ENCODE peak calls at places on chromosomes 1 and 21, in seven cellular contexts. O, A, Q, C, G, J and V are unnamed samples.

GRCh38 chr1:16900771-16901170 is 5.0 kb downstream of the RNU1-2 start:
- DNase-seq in O (no peak), A (no peak), Q (peak), C (no peak), G (no peak), J (no peak), V (no peak)

GRCh38 chr1:154788241-154788870 is 81.7 kb downstream of the KCNN3 start:
- DNase-seq in O (no peak), A (no peak), Q (no peak), C (no peak), G (no peak), J (no peak), V (no peak)

GRCh38 chr1:114473796-114474195 is 37.2 kb downstream of the TRIM33 start:
- DNase-seq in O (no peak), A (no peak), Q (no peak), C (no peak), G (no peak), J (no peak), V (no peak)

GRCh38 chr1:115906627-115907026 is 65.7 kb upstream of the NHLH2 start:
- DNase-seq in O (no peak), A (no peak), Q (no peak), C (no peak), G (no peak), J (no peak), V (no peak)

GRCh38 chr21:30623362-30623761 is 2.9 kb downstream of the KRTAP20-4 start:
- DNase-seq in O (no peak), A (no peak), Q (no peak), C (no peak), G (no peak), J (no peak), V (no peak)

GRCh38 chr1:216820345-216820744 is 97.1 kb upstream of the ESRRG start:
- DNase-seq in O (no peak), A (no peak), Q (no peak), C (no peak), G (no peak), J (no peak), V (no peak)

GRCh38 chr1:37793773-37794371 is at the start of gene MANEAL:
- DNase-seq in O (peak), A (peak), Q (peak), C (peak), G (peak), J (peak), V (peak)

GRCh38 chr1:169326644-169327316 is 40.8 kb downstream of the NME7 start:
- DNase-seq in O (peak), A (no peak), Q (peak), C (no peak), G (no peak), J (no peak), V (no peak)

GRCh38 chr21:34836103-34836932 is 167.5 kb downstream of the CLIC6 start:
- DNase-seq in O (peak), A (no peak), Q (peak), C (no peak), G (no peak), J (no peak), V (no peak)

GRCh38 chr21:46210378-46211136 is 18.0 kb downstream of the LSS start:
- DNase-seq in O (no peak), A (no peak), Q (no peak), C (no peak), G (no peak), J (no peak), V (no peak)

GRCh38 chr1:201536542-201536941 is 2.4 kb upstream of the NAV1 start:
- DNase-seq in O (peak), A (no peak), Q (peak), C (no peak), G (no peak), J (peak), V (no peak)

GRCh38 chr1:111593403-111594127 is 26.0 kb upstream of the RAP1A start:
- DNase-seq in O (peak), A (no peak), Q (peak), C (no peak), G (no peak), J (no peak), V (no peak)

DNA sequence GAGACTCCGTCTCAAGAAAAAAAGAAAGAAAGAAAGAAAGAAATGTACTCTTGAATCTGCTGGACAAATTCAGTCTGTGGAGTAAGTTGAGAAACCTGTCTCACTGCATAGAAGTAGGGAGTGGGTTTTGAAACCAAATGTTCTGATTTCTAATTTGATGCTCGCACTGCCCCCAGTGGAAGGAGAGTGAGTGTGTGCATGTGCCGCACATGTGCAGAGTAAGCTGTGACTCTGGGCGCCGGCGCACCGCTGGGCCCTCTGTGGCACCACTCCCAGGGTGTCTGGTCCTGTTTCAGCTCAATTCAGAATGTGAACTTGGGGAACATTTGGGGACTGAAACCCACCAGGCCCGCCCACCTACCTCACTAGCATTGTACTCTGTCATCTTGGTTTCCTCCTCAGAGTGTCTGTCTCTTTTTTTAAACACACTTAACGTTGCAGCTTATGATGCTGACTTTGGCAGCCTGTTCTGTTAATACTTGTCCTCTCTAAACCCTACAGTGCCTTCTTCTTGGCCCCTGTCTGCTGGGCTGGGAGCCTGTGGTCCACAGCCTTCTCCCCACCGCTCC is 104.6 kb downstream of the CACNA1E start:
- DNase-seq in O (no peak), A (no peak), Q (no peak), C (no peak), G (no peak), J (no peak), V (no peak)
- TF ChIP-seq CTCF in O (no peak), A (no peak), Q (no peak), C (no peak), G (no peak), J (no peak), V (peak)

GRCh38 chr1:218613105-218613504 is 268.0 kb downstream of the TGFB2 start:
- DNase-seq in O (no peak), A (no peak), Q (no peak), C (no peak), G (no peak), J (no peak), V (no peak)

GRCh38 chr1:218616681-218617080 is 271.5 kb downstream of the TGFB2 start:
- DNase-seq in O (no peak), A (no peak), Q (peak), C (no peak), G (no peak), J (no peak), V (no peak)

GRCh38 chr1:218617986-218618385 is 272.9 kb downstream of the TGFB2 start:
- DNase-seq in O (no peak), A (no peak), Q (no peak), C (no peak), G (no peak), J (no peak), V (no peak)

DNA sequence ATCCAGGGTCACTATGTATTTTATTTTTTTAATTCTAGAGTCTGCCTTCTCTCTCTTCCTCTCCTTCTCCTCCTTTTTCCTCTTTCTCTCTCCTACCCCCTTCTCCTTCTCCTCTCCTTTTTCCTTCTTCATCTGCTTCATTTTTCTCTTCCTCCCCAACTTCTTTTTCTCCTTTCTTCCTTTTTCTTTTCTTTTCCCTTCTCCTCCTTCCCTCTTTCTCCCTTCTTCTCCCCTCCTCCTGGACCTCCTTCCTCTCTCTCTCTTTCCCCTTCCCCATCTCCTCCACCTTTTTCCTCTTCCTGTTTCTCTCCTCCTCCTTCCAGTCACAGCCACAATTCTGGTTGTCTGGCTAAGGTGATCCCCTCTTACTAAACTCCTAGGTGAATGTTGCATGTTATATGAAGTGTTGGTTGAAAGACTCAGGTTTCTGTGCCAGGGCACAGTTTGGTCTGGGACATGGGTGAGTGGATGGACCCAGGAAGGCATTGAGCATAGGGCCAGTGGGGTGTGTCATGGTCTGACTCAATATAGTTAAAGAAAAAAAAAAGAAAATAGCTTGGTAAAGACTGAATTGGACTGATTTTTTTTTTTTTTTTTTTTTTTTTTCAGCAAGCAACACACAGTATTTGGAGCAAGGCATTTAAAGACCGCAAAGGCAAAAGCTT is 266.9 kb downstream of the TGFB2 start:
- DNase-seq in O (no peak), A (no peak), Q (no peak), C (no peak), G (no peak), J (no peak), V (no peak)
- TF ChIP-seq CTCF in O (no peak), A (no peak), Q (no peak), C (no peak), G (no peak), J (no peak), V (no peak)

DNA sequence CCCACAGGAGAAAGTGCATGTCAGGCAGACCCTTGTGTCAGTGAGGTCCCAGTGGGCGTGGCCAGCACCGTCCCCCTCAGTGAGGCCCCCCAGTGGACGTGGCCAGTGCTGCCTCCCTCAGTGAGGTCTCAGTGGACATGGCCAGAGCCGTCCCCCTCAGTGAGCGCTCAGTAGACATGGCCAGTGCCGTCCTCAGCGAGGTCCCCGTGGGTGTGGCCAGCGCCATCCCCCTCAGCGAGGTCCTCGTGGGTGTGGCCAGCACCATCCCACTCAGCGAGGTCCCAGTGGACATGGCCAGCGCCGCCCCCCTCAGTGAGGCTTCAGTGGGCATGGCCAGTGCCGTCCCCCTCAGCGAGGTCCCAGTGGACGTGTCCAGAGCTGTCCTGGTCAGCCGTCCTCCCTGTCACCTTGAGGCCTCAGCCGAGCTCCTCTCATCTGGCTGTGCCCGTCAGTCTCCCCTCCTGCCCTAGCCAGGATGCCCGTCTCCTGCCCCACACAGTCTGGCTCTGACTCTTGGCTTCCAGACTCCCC is 35.5 kb downstream of the PDE9A start:
- DNase-seq in O (no peak), A (no peak), Q (no peak), C (no peak), G (no peak), J (no peak), V (no peak)
- TF ChIP-seq CTCF in O (no peak), A (no peak), Q (no peak), C (no peak), G (no peak), J (no peak), V (no peak)

GRCh38 chr1:51314974-51315373 is 15.4 kb downstream of the TTC39A start:
- DNase-seq in O (no peak), A (no peak), Q (no peak), C (no peak), G (no peak), J (no peak), V (no peak)

GRCh38 chr1:51313961-51314777 is 16.2 kb downstream of the TTC39A start:
- DNase-seq in O (peak), A (no peak), Q (peak), C (no peak), G (no peak), J (no peak), V (no peak)

GRCh38 chr1:51312718-51313117 is 17.6 kb downstream of the TTC39A start:
- DNase-seq in O (no peak), A (no peak), Q (no peak), C (no peak), G (no peak), J (no peak), V (no peak)

GRCh38 chr1:51311826-51312225 is 18.5 kb downstream of the TTC39A start:
- DNase-seq in O (no peak), A (no peak), Q (no peak), C (no peak), G (no peak), J (no peak), V (no peak)

DNA sequence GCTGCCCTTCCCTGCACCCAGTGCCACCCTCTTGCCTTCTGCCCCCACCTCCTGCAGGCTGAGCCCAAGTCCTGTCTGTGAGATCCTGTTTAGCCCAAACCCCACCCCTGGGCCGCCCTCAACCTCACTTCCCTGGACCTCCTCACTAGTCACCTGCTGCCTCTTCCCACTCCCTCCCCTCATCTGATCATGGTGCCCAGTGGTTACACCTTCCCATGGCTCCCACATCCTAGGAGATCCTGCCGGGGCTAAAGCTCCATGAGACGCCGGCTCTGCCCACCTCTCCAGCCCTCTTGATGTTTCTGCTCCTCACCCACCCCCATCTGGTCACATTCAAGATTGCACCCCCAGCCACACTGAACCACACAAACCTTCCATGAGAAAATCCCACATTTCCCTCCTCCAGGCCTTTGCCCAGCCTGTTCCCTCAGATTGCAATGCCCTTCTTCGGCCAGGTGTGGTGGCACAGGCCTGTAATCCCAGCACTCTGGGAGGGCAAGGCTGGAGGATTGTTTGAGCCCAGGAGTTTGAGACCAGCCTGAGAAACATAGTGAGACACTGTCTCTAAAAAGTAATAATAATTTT is 17.0 kb downstream of the TTC39A start:
- DNase-seq in O (no peak), A (no peak), Q (no peak), C (no peak), G (no peak), J (no peak), V (no peak)
- TF ChIP-seq CTCF in O (peak), A (no peak), Q (peak), C (no peak), G (no peak), J (no peak), V (peak)

GRCh38 chr1:200365897-200366426 is 43.9 kb downstream of the ZNF281 start:
- DNase-seq in O (no peak), A (no peak), Q (no peak), C (no peak), G (no peak), J (no peak), V (no peak)
- TF ChIP-seq CTCF in O (no peak), A (no peak), Q (peak), C (no peak), G (no peak), J (no peak), V (peak)

GRCh38 chr1:95793893-95794292 is 559.9 kb downstream of the RWDD3 start:
- DNase-seq in O (no peak), A (no peak), Q (no peak), C (peak), G (no peak), J (no peak), V (no peak)
- TF ChIP-seq CTCF in O (no peak), A (no peak), Q (no peak), C (no peak), G (no peak), J (no peak), V (peak)

GRCh38 chr1:160800645-160801408 is 4.9 kb downstream of the LY9 start:
- DNase-seq in O (no peak), A (no peak), Q (no peak), C (no peak), G (no peak), J (peak), V (no peak)
- TF ChIP-seq CTCF in O (no peak), A (no peak), Q (no peak), C (no peak), G (no peak), J (no peak), V (no peak)

GRCh38 chr1:204891860-204892259 is 21.2 kb downstream of the NFASC start:
- DNase-seq in O (peak), A (no peak), Q (no peak), C (no peak), G (no peak), J (no peak), V (no peak)
- TF ChIP-seq CTCF in O (no peak), A (no peak), Q (no peak), C (no peak), G (no peak), J (no peak), V (no peak)

DNA sequence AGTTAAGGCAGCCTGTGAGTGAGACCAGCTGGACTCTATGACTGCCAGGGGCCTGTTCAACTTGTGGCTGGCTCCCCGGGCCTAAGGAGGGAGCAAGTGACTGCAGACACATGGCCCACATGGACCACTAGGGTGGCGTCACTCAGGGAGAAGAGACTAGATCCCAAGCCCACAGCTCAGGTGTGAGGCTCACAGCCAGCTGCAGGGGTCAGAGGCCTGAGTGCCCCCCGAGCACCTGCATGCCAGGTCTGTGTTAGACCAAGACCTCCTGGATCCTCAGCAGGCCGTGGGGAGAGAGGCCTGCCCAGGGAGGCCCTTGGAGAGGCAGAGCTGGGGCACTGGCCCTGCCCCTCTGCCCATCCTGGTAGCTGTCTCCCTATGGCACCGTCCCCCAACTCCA is 142.4 kb upstream of the RUNX3 start:
- DNase-seq in O (no peak), A (no peak), Q (no peak), C (no peak), G (no peak), J (no peak), V (no peak)
- TF ChIP-seq CTCF in O (no peak), A (no peak), Q (no peak), C (no peak), G (no peak), J (no peak), V (no peak)

GRCh38 chr1:41840592-41841246 is 78.0 kb downstream of the HIVEP3 start:
- DNase-seq in O (peak), A (no peak), Q (no peak), C (no peak), G (peak), J (no peak), V (no peak)

GRCh38 chr1:41842282-41842681 is 76.4 kb downstream of the HIVEP3 start:
- DNase-seq in O (no peak), A (no peak), Q (no peak), C (no peak), G (no peak), J (no peak), V (no peak)

GRCh38 chr1:41844255-41844654 is 74.5 kb downstream of the HIVEP3 start:
- DNase-seq in O (no peak), A (no peak), Q (no peak), C (peak), G (no peak), J (no peak), V (no peak)

GRCh38 chr1:41844781-41845180 is 73.9 kb downstream of the HIVEP3 start:
- DNase-seq in O (no peak), A (no peak), Q (no peak), C (no peak), G (no peak), J (no peak), V (no peak)

DNA sequence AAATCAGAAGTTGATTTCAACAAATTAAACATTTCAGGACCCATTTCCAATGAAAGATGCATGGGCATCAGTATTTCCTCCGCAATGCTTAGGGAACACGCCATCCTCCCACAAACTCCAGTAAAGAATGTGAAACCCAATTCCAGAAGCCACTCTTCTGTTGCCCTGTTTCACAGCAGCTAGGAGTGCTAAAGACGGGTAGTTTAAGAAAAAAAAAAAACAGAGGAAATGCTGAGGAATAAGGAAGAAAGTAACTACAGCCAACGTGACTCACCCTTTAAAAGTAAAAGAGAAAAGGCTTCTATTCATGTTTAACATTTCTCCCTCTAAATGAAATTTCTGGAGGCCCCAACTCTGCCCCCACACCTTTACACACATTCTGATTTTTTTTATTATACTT is 75.3 kb downstream of the HIVEP3 start:
- DNase-seq in O (peak), A (no peak), Q (peak), C (no peak), G (no peak), J (no peak), V (no peak)
- TF ChIP-seq CTCF in O (no peak), A (no peak), Q (peak), C (peak), G (no peak), J (no peak), V (no peak)